ENCODE peak calls at places on chromosomes 13 and 19, in five cellular contexts. One of them, this sample, is unnamed.

GRCh38 chr19:751501-752341 is 809 bp downstream of the MISP start:
- DNase-seq in testis: no peak
- DNase-seq in right cardiac atrium: peak
- DNase-seq in WERI-Rb-1: no peak
- DNase-seq in skeletal muscle cell: peak
- DNase-seq in this sample: no peak

GRCh38 chr19:40576181-40576584 is 490 bp upstream of the SHKBP1 start:
- DNase-seq in right cardiac atrium: no peak
- DNase-seq in WERI-Rb-1: no peak
- DNase-seq in testis: no peak
- DNase-seq in skeletal muscle cell: no peak
- DNase-seq in this sample: no peak

GRCh38 chr13:98468352-98468751 is 108.6 kb downstream of the STK24 start:
- DNase-seq in skeletal muscle cell: no peak
- DNase-seq in WERI-Rb-1: no peak
- DNase-seq in testis: no peak
- DNase-seq in right cardiac atrium: peak
- DNase-seq in this sample: no peak

GRCh38 chr13:40586886-40587285 is 79.6 kb downstream of the FOXO1 start:
- DNase-seq in skeletal muscle cell: no peak
- DNase-seq in testis: no peak
- DNase-seq in right cardiac atrium: no peak
- DNase-seq in WERI-Rb-1: no peak
- DNase-seq in this sample: no peak

GRCh38 chr19:57438925-57439324 is 3.8 kb downstream of the ZNF749 start:
- DNase-seq in right cardiac atrium: no peak
- DNase-seq in skeletal muscle cell: no peak
- DNase-seq in WERI-Rb-1: no peak
- DNase-seq in testis: no peak
- DNase-seq in this sample: no peak

GRCh38 chr13:111317571-111318360 is 2.7 kb upstream of the TEX29 start:
- DNase-seq in skeletal muscle cell: no peak
- DNase-seq in right cardiac atrium: peak
- DNase-seq in testis: no peak
- DNase-seq in WERI-Rb-1: no peak
- DNase-seq in this sample: no peak

GRCh38 chr19:14147797-14148605 is 11.6 kb upstream of the ASF1B start:
- DNase-seq in WERI-Rb-1: peak
- DNase-seq in testis: peak
- DNase-seq in right cardiac atrium: peak
- DNase-seq in skeletal muscle cell: no peak
- DNase-seq in this sample: peak

GRCh38 chr13:42539670-42540069 is 34.3 kb upstream of the TNFSF11 start:
- DNase-seq in right cardiac atrium: no peak
- DNase-seq in testis: no peak
- DNase-seq in skeletal muscle cell: no peak
- DNase-seq in WERI-Rb-1: no peak
- DNase-seq in this sample: no peak

GRCh38 chr13:72890546-72890945 is 108.6 kb downstream of the PIBF1 start:
- DNase-seq in testis: no peak
- DNase-seq in right cardiac atrium: no peak
- DNase-seq in WERI-Rb-1: no peak
- DNase-seq in skeletal muscle cell: no peak
- DNase-seq in this sample: no peak

GRCh38 chr13:33639640-33640080 is 178.3 kb upstream of the RFC3 start:
- DNase-seq in testis: no peak
- DNase-seq in WERI-Rb-1: no peak
- DNase-seq in right cardiac atrium: no peak
- DNase-seq in skeletal muscle cell: no peak
- DNase-seq in this sample: no peak

GRCh38 chr13:113903361-113903760 is 39.5 kb upstream of the GAS6 start:
- DNase-seq in skeletal muscle cell: no peak
- DNase-seq in WERI-Rb-1: no peak
- DNase-seq in right cardiac atrium: peak
- DNase-seq in testis: no peak
- DNase-seq in this sample: no peak

GRCh38 chr19:11480927-11481776 is at the start of gene ELAVL3:
- DNase-seq in WERI-Rb-1: peak
- DNase-seq in right cardiac atrium: no peak
- DNase-seq in skeletal muscle cell: no peak
- DNase-seq in testis: no peak
- DNase-seq in this sample: no peak
- H3K4me3 ChIP-seq in WERI-Rb-1: peak
- H3K4me3 ChIP-seq in right cardiac atrium: peak
- H3K4me3 ChIP-seq in skeletal muscle cell: peak
- H3K4me3 ChIP-seq in testis: peak
- H3K4me3 ChIP-seq in this sample: no peak

DNA sequence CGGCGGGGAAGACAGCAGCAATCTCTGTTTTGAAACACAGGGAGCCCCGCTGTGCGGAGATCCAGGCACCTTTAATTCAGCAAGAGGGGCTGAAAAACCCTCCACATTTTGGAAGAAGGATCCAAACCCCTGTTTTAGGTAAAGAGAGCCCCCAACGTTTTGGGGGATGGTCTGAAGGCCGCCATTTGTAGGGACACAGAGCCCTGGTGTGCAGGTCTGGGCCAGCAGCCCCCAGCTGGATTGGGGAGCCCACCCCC is 3.5 kb upstream of the HOOK2 start:
- DNase-seq in WERI-Rb-1: no peak
- DNase-seq in right cardiac atrium: no peak
- DNase-seq in testis: no peak
- DNase-seq in skeletal muscle cell: no peak
- DNase-seq in this sample: peak
- H3K4me3 ChIP-seq in WERI-Rb-1: peak
- H3K4me3 ChIP-seq in right cardiac atrium: peak
- H3K4me3 ChIP-seq in testis: no peak
- H3K4me3 ChIP-seq in skeletal muscle cell: peak
- H3K4me3 ChIP-seq in this sample: no peak

DNA sequence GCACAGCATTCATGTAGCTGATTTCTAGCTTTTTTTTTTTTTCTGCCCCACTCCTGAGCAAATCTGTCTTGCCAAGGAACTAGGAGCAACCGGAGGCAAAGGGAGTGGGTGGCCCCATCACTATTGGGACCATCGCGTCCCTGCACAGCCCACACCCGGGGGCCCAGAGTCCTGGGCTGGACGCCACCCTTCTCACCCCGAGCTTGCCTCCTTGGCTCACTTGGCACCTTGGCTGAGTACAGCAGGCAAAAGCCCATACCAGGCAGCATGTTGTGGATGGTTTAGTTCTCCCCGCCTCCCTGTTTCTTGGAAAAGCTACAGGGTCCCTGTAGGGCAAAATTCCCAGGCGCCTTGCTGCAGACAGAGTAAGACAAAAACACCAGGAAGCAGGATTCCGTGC is 13.7 kb downstream of the SMIM24 start:
- DNase-seq in right cardiac atrium: peak
- DNase-seq in WERI-Rb-1: no peak
- DNase-seq in testis: no peak
- DNase-seq in skeletal muscle cell: no peak
- DNase-seq in this sample: no peak
- H3K4me3 ChIP-seq in right cardiac atrium: no peak
- H3K4me3 ChIP-seq in WERI-Rb-1: no peak
- H3K4me3 ChIP-seq in testis: no peak
- H3K4me3 ChIP-seq in skeletal muscle cell: no peak
- H3K4me3 ChIP-seq in this sample: no peak

DNA sequence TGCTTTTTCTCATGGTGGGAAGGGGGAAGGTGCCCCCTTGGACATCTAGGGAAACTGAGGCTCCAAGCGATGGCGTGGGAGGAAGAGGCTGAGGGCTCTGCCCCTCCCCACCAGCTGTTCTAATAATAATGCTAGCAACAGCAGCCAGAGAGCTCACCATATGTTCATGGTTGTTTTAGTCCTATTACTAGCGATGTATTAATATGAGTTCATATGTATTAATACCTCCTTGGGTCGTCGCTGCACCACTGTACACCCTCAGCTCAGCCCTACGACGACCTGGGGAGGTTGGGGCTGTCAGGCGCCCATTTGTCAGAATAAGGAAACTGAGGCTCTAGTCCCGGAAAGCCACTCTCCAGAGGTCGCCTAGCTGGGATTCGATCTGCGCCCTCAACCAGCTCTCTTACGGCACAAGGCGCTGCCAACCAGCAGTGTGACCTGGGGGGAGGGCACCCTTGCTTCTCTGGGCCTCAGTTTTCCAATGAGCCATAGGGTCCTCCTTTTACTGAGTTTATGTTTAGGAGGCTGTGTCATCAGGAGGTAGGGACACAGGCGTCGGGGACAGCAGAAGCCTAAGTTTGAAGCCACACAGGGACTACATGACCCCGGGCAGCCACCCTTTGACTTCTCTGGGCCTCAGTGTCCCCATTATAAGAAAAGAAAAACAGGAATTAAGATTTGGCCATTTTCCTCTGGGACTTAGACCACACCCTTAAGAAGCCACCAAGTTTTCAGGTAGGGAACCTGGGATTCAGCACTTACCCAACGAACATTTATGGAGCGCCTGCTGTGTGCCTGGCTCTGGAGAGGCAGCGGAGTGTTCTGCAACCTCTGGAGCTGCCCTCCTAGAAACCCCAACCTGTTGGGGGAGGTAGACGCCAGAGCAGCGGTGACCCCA is 664 bp downstream of the MAST3 start:
- DNase-seq in testis: no peak
- DNase-seq in skeletal muscle cell: no peak
- DNase-seq in WERI-Rb-1: no peak
- DNase-seq in right cardiac atrium: no peak
- DNase-seq in this sample: peak
- H3K4me3 ChIP-seq in testis: peak
- H3K4me3 ChIP-seq in skeletal muscle cell: peak
- H3K4me3 ChIP-seq in WERI-Rb-1: peak
- H3K4me3 ChIP-seq in right cardiac atrium: peak
- H3K4me3 ChIP-seq in this sample: peak

DNA sequence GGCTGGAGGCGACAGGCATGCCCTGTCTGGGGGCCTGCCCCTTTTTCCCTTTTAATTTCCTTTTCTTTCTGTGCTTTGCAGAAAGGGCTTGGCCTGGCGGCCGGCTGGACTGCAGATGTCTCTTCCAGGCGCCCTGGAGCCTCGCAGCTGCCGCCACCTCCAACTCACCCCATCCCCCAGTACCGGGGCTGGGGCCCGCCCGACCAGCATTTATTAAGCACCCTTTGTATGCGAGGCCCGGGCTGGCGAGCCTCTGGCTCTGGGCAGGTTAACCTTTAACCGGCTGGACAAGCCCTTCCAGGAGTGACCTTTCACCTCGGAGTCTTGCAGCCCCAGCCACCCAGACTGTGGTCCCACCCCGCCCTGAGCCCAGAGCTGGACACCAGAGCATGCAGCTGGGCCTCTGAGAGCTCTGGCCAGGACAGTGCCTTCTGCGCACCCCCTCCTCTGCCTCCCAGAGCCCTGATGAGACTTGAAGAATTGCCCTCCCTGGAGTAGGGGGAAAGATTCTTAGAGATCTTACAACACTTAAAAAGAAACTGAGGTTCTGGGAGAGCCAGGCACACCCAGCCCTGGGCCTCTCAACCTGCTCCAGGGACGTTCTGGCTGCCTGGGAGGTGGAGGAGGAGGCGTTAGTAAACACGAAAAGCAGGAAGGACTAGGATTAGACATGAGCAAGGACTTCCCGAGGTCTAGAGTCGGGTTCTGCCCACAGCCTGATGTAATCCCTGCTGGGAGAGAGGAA is 1.1 kb upstream of the NR2F6 start:
- DNase-seq in right cardiac atrium: peak
- DNase-seq in WERI-Rb-1: no peak
- DNase-seq in skeletal muscle cell: no peak
- DNase-seq in testis: peak
- DNase-seq in this sample: peak
- H3K4me3 ChIP-seq in right cardiac atrium: peak
- H3K4me3 ChIP-seq in WERI-Rb-1: peak
- H3K4me3 ChIP-seq in skeletal muscle cell: peak
- H3K4me3 ChIP-seq in testis: peak
- H3K4me3 ChIP-seq in this sample: peak

GRCh38 chr13:51814825-51815650 is 11.1 kb upstream of the DHRS12 start:
- DNase-seq in skeletal muscle cell: no peak
- DNase-seq in WERI-Rb-1: peak
- DNase-seq in right cardiac atrium: peak
- DNase-seq in testis: peak
- DNase-seq in this sample: peak
- H3K4me3 ChIP-seq in skeletal muscle cell: peak
- H3K4me3 ChIP-seq in WERI-Rb-1: no peak
- H3K4me3 ChIP-seq in right cardiac atrium: no peak
- H3K4me3 ChIP-seq in testis: no peak
- H3K4me3 ChIP-seq in this sample: no peak

This sample was measured in adrenal gland.